ENCODE peak calls at places on chromosomes 2 and 18, in seven cellular contexts. G is HuH-7.5, A is NCI-H1694, T is fibroblast of mammary gland, S is NCI-H1105, X is kidney tubule cell, D is fibroblast of lung. B is an unnamed sample.

GRCh38 chr18:49733321-49733720 is 80.0 kb downstream of the ACAA2 start:
- DNase-seq in G (no peak), A (no peak), T (no peak), S (no peak), X (no peak), D (peak), B (no peak)

GRCh38 chr2:96618599-96619283 is 19.4 kb downstream of the KANSL3 start:
- DNase-seq in G (no peak), A (no peak), T (peak), S (no peak), X (peak), D (peak), B (peak)

GRCh38 chr2:101238930-101239759 is 13.5 kb upstream of the CNOT11 start:
- DNase-seq in G (no peak), A (no peak), T (no peak), S (no peak), X (peak), D (no peak), B (peak)

GRCh38 chr18:32576296-32576916 is 105.7 kb upstream of the GAREM1 start:
- DNase-seq in G (no peak), A (no peak), T (peak), S (no peak), X (peak), D (peak), B (no peak)

GRCh38 chr18:40810371-40810770 is 1144.7 kb upstream of the PIK3C3 start:
- DNase-seq in G (no peak), A (no peak), T (peak), S (no peak), X (peak), D (peak), B (peak)

GRCh38 chr2:41785623-41786022 is 262.2 kb upstream of the PKDCC start:
- DNase-seq in G (no peak), A (no peak), T (no peak), S (no peak), X (no peak), D (no peak), B (no peak)

GRCh38 chr18:43869451-43870008 is 592.2 kb upstream of the SYT4 start:
- DNase-seq in G (no peak), A (no peak), T (peak), S (peak), X (no peak), D (peak), B (no peak)

GRCh38 chr18:7174359-7175107 is 56.4 kb upstream of the LRRC30 start:
- DNase-seq in G (no peak), A (no peak), T (peak), S (no peak), X (peak), D (no peak), B (peak)

GRCh38 chr2:40273623-40274236 is 178.2 kb downstream of the SLC8A1 start:
- DNase-seq in G (no peak), A (no peak), T (no peak), S (no peak), X (no peak), D (no peak), B (no peak)

GRCh38 chr18:56789004-56789888 is 138.1 kb downstream of the WDR7 start:
- DNase-seq in G (no peak), A (no peak), T (peak), S (no peak), X (peak), D (no peak), B (no peak)

GRCh38 chr18:75846321-75846720 is 418.8 kb upstream of the SMIM21 start:
- DNase-seq in G (no peak), A (no peak), T (no peak), S (no peak), X (no peak), D (no peak), B (no peak)

GRCh38 chr2:221397179-221397578 is 174.9 kb downstream of the EPHA4 start:
- DNase-seq in G (no peak), A (no peak), T (no peak), S (peak), X (no peak), D (no peak), B (no peak)

GRCh38 chr2:69436594-69436936 is 670 bp downstream of the NFU1 start:
- DNase-seq in G (no peak), A (peak), T (peak), S (no peak), X (no peak), D (peak), B (no peak)

GRCh38 chr2:1162768-1163584 is 212.3 kb downstream of the SNTG2 start:
- DNase-seq in G (no peak), A (no peak), T (no peak), S (no peak), X (peak), D (no peak), B (peak)

GRCh38 chr2:191217580-191217979 is 27.6 kb upstream of the MYO1B start:
- DNase-seq in G (no peak), A (no peak), T (peak), S (no peak), X (peak), D (peak), B (peak)

GRCh38 chr2:164840930-164841718 is 499 bp downstream of the COBLL1 start:
- DNase-seq in G (peak), A (peak), T (peak), S (peak), X (peak), D (peak), B (peak)

GRCh38 chr18:24504401-24504800 is 44.0 kb downstream of the HRH4 start:
- DNase-seq in G (no peak), A (no peak), T (no peak), S (no peak), X (no peak), D (no peak), B (no peak)

GRCh38 chr2:19504400-19505198 is 146.2 kb upstream of the OSR1 start:
- DNase-seq in G (no peak), A (no peak), T (no peak), S (no peak), X (peak), D (no peak), B (peak)

GRCh38 chr2:179954026-179954425 is 53.1 kb downstream of the CWC22 start:
- DNase-seq in G (peak), A (no peak), T (no peak), S (no peak), X (no peak), D (no peak), B (no peak)

GRCh38 chr2:215737496-215737895 is 275.9 kb downstream of the MREG start:
- DNase-seq in G (no peak), A (no peak), T (no peak), S (no peak), X (no peak), D (no peak), B (no peak)

GRCh38 chr2:240351826-240352426 is 83.5 kb upstream of the GPC1 start:
- DNase-seq in G (no peak), A (peak), T (no peak), S (peak), X (peak), D (no peak), B (peak)

GRCh38 chr18:2657788-2658458 is 2.4 kb downstream of the SMCHD1 start:
- DNase-seq in G (no peak), A (no peak), T (peak), S (no peak), X (peak), D (peak), B (peak)

GRCh38 chr2:20118051-20118450 is 66.6 kb upstream of the LAPTM4A start:
- DNase-seq in G (no peak), A (no peak), T (no peak), S (no peak), X (no peak), D (no peak), B (no peak)

GRCh38 chr18:21313576-21313975 is 71.5 kb downstream of the GREB1L start:
- DNase-seq in G (no peak), A (no peak), T (peak), S (no peak), X (no peak), D (peak), B (no peak)

GRCh38 chr18:53838796-53839195 is 385.7 kb downstream of the MBD2 start:
- DNase-seq in G (no peak), A (no peak), T (no peak), S (no peak), X (no peak), D (no peak), B (no peak)

GRCh38 chr18:27921392-27921791 is 255.5 kb downstream of the CDH2 start:
- DNase-seq in G (no peak), A (no peak), T (no peak), S (no peak), X (no peak), D (peak), B (no peak)

GRCh38 chr18:48073231-48073930 is 142.9 kb upstream of the SMAD2 start:
- DNase-seq in G (no peak), A (no peak), T (peak), S (no peak), X (no peak), D (no peak), B (no peak)

GRCh38 chr2:69298862-69299261 is 88.2 kb downstream of the GFPT1 start:
- DNase-seq in G (no peak), A (no peak), T (peak), S (no peak), X (peak), D (peak), B (no peak)